ENCODE peak calls at places on chromosome 4, in ten cellular contexts. One of them, this sample, is unnamed.

GRCh38 chr4:123599920-123600394 is 203.4 kb downstream of the SPRY1 start:
- DNase-seq in pancreas: peak
- DNase-seq in brain microvascular endothelial cell: peak
- DNase-seq in astrocyte: peak
- DNase-seq in foreskin fibroblast: no peak
- DNase-seq in stomach: peak
- DNase-seq in transverse colon: peak
- DNase-seq in neural progenitor cell: peak
- DNase-seq in AG10803: peak
- DNase-seq in A549: no peak
- DNase-seq in this sample: no peak

GRCh38 chr4:124833831-124834505 is 121.4 kb upstream of the ANKRD50 start:
- DNase-seq in astrocyte: no peak
- DNase-seq in foreskin fibroblast: no peak
- DNase-seq in brain microvascular endothelial cell: no peak
- DNase-seq in transverse colon: no peak
- DNase-seq in AG10803: no peak
- DNase-seq in stomach: no peak
- DNase-seq in A549: no peak
- DNase-seq in pancreas: no peak
- DNase-seq in neural progenitor cell: no peak
- DNase-seq in this sample: no peak

GRCh38 chr4:7399433-7400234 is 35.1 kb downstream of the PSAPL1 start:
- DNase-seq in neural progenitor cell: no peak
- DNase-seq in brain microvascular endothelial cell: no peak
- DNase-seq in transverse colon: no peak
- DNase-seq in A549: no peak
- DNase-seq in stomach: peak
- DNase-seq in pancreas: peak
- DNase-seq in AG10803: no peak
- DNase-seq in foreskin fibroblast: no peak
- DNase-seq in astrocyte: no peak
- DNase-seq in this sample: no peak

GRCh38 chr4:122930877-122931276 is 8.5 kb upstream of the NUDT6 start:
- DNase-seq in AG10803: peak
- DNase-seq in transverse colon: no peak
- DNase-seq in stomach: no peak
- DNase-seq in astrocyte: no peak
- DNase-seq in brain microvascular endothelial cell: no peak
- DNase-seq in neural progenitor cell: no peak
- DNase-seq in pancreas: no peak
- DNase-seq in foreskin fibroblast: no peak
- DNase-seq in A549: no peak
- DNase-seq in this sample: no peak

GRCh38 chr4:12116009-12116542 is 687.4 kb upstream of the HS3ST1 start:
- DNase-seq in foreskin fibroblast: no peak
- DNase-seq in pancreas: no peak
- DNase-seq in stomach: no peak
- DNase-seq in neural progenitor cell: no peak
- DNase-seq in A549: no peak
- DNase-seq in transverse colon: no peak
- DNase-seq in brain microvascular endothelial cell: no peak
- DNase-seq in AG10803: no peak
- DNase-seq in astrocyte: no peak
- DNase-seq in this sample: no peak

GRCh38 chr4:109406337-109406931 is 27.2 kb upstream of the SEC24B start:
- DNase-seq in brain microvascular endothelial cell: peak
- DNase-seq in transverse colon: no peak
- DNase-seq in astrocyte: peak
- DNase-seq in stomach: no peak
- DNase-seq in AG10803: peak
- DNase-seq in pancreas: no peak
- DNase-seq in neural progenitor cell: peak
- DNase-seq in foreskin fibroblast: peak
- DNase-seq in A549: peak
- DNase-seq in this sample: peak

GRCh38 chr4:6415306-6415705 is 57.1 kb downstream of the PPP2R2C start:
- DNase-seq in foreskin fibroblast: no peak
- DNase-seq in AG10803: no peak
- DNase-seq in pancreas: no peak
- DNase-seq in astrocyte: no peak
- DNase-seq in transverse colon: no peak
- DNase-seq in stomach: no peak
- DNase-seq in A549: no peak
- DNase-seq in brain microvascular endothelial cell: no peak
- DNase-seq in neural progenitor cell: no peak
- DNase-seq in this sample: no peak

GRCh38 chr4:96983830-96984229 is 1143.9 kb downstream of the PDHA2 start:
- DNase-seq in astrocyte: no peak
- DNase-seq in AG10803: no peak
- DNase-seq in A549: no peak
- DNase-seq in transverse colon: no peak
- DNase-seq in stomach: no peak
- DNase-seq in neural progenitor cell: no peak
- DNase-seq in pancreas: no peak
- DNase-seq in foreskin fibroblast: no peak
- DNase-seq in brain microvascular endothelial cell: peak
- DNase-seq in this sample: no peak

GRCh38 chr4:125013891-125014290 is 300.9 kb upstream of the FAT4 start:
- DNase-seq in brain microvascular endothelial cell: peak
- DNase-seq in A549: peak
- DNase-seq in foreskin fibroblast: no peak
- DNase-seq in transverse colon: no peak
- DNase-seq in stomach: no peak
- DNase-seq in neural progenitor cell: no peak
- DNase-seq in pancreas: no peak
- DNase-seq in astrocyte: peak
- DNase-seq in AG10803: peak
- DNase-seq in this sample: no peak

GRCh38 chr4:130359537-130359936 is 1263.6 kb downstream of the C4orf33 start:
- DNase-seq in pancreas: no peak
- DNase-seq in neural progenitor cell: peak
- DNase-seq in A549: peak
- DNase-seq in brain microvascular endothelial cell: peak
- DNase-seq in foreskin fibroblast: peak
- DNase-seq in stomach: no peak
- DNase-seq in AG10803: peak
- DNase-seq in transverse colon: no peak
- DNase-seq in astrocyte: peak
- DNase-seq in this sample: no peak
- TF ChIP-seq CTCF in pancreas: no peak
- TF ChIP-seq CTCF in neural progenitor cell: peak
- TF ChIP-seq CTCF in A549: peak
- TF ChIP-seq CTCF in brain microvascular endothelial cell: peak
- TF ChIP-seq CTCF in foreskin fibroblast: peak
- TF ChIP-seq CTCF in stomach: no peak
- TF ChIP-seq CTCF in AG10803: peak
- TF ChIP-seq CTCF in transverse colon: no peak
- TF ChIP-seq CTCF in astrocyte: peak
- TF ChIP-seq CTCF in this sample: no peak

GRCh38 chr4:41932988-41933387 is 2.2 kb upstream of the TMEM33 start:
- DNase-seq in transverse colon: no peak
- DNase-seq in foreskin fibroblast: no peak
- DNase-seq in astrocyte: no peak
- DNase-seq in A549: no peak
- DNase-seq in stomach: no peak
- DNase-seq in AG10803: no peak
- DNase-seq in pancreas: no peak
- DNase-seq in brain microvascular endothelial cell: no peak
- DNase-seq in neural progenitor cell: no peak
- DNase-seq in this sample: no peak
- H3K4me3 ChIP-seq in transverse colon: no peak
- H3K4me3 ChIP-seq in foreskin fibroblast: no peak
- H3K4me3 ChIP-seq in astrocyte: no peak
- H3K4me3 ChIP-seq in A549: no peak
- H3K4me3 ChIP-seq in stomach: no peak
- H3K4me3 ChIP-seq in AG10803: no peak
- H3K4me3 ChIP-seq in pancreas: no peak
- H3K4me3 ChIP-seq in brain microvascular endothelial cell: no peak
- H3K4me3 ChIP-seq in neural progenitor cell: no peak
- H3K4me3 ChIP-seq in this sample: no peak

GRCh38 chr4:134762053-134762452 is 560.5 kb upstream of the PABPC4L start:
- DNase-seq in transverse colon: no peak
- DNase-seq in AG10803: no peak
- DNase-seq in stomach: no peak
- DNase-seq in pancreas: no peak
- DNase-seq in brain microvascular endothelial cell: no peak
- DNase-seq in neural progenitor cell: no peak
- DNase-seq in A549: no peak
- DNase-seq in foreskin fibroblast: no peak
- DNase-seq in astrocyte: no peak
- DNase-seq in this sample: no peak
- TF ChIP-seq CTCF in transverse colon: no peak
- TF ChIP-seq CTCF in AG10803: no peak
- TF ChIP-seq CTCF in stomach: no peak
- TF ChIP-seq CTCF in pancreas: no peak
- TF ChIP-seq CTCF in brain microvascular endothelial cell: peak
- TF ChIP-seq CTCF in neural progenitor cell: peak
- TF ChIP-seq CTCF in A549: no peak
- TF ChIP-seq CTCF in foreskin fibroblast: no peak
- TF ChIP-seq CTCF in astrocyte: no peak
- TF ChIP-seq CTCF in this sample: no peak

GRCh38 chr4:37365888-37366287 is 121.3 kb downstream of the NWD2 start:
- DNase-seq in A549: no peak
- DNase-seq in brain microvascular endothelial cell: no peak
- DNase-seq in transverse colon: no peak
- DNase-seq in stomach: no peak
- DNase-seq in pancreas: no peak
- DNase-seq in neural progenitor cell: no peak
- DNase-seq in astrocyte: no peak
- DNase-seq in foreskin fibroblast: no peak
- DNase-seq in AG10803: no peak
- DNase-seq in this sample: no peak
- H3K4me3 ChIP-seq in A549: no peak
- H3K4me3 ChIP-seq in brain microvascular endothelial cell: no peak
- H3K4me3 ChIP-seq in transverse colon: no peak
- H3K4me3 ChIP-seq in stomach: no peak
- H3K4me3 ChIP-seq in pancreas: no peak
- H3K4me3 ChIP-seq in neural progenitor cell: no peak
- H3K4me3 ChIP-seq in astrocyte: no peak
- H3K4me3 ChIP-seq in foreskin fibroblast: no peak
- H3K4me3 ChIP-seq in AG10803: no peak
- H3K4me3 ChIP-seq in this sample: no peak

This sample was measured in AG09309.